ENCODE peak calls at places on chromosomes 16 and 17, in five cellular contexts. G is activated naive CD4-positive, alpha-beta T cell treated with anti-CD3 and anti-CD28 coated beads, Interleukin-2, amount 10 ng/mL, durations not matched to agents 7 days and 5 days; J is iris pigment epithelial cell; Z is AG09319; F is activated effector memory CD4-positive, alpha-beta T cell treated with anti-CD3 and anti-CD28 coated beads, Interleukin-2, amount 50 U/mL, for 16 hours. E is an unnamed sample.

GRCh38 chr16:1108299-1109252 is 12.5 kb upstream of the C1QTNF8 start:
- DNase-seq in J (no peak), Z (peak), F (no peak), G (no peak), E (no peak)

GRCh38 chr17:1043601-1044251 is 46.8 kb downstream of the TIMM22 start:
- DNase-seq in G (no peak), J (no peak), Z (no peak), F (no peak), E (no peak)

GRCh38 chr16:68776821-68777485 is 39.9 kb downstream of the CDH1 start:
- DNase-seq in Z (no peak), G (peak), J (peak), F (no peak), E (no peak)

GRCh38 chr17:44102845-44103622 is 20.4 kb downstream of the HDAC5 start:
- DNase-seq in F (no peak), G (no peak), J (no peak), Z (no peak), E (no peak)

GRCh38 chr16:677306-678190 is 2.1 kb downstream of the RHBDL1 start:
- DNase-seq in G (no peak), F (no peak), J (no peak), Z (no peak), E (no peak)

GRCh38 chr16:9793623-9794022 is 388.6 kb downstream of the GRIN2A start:
- DNase-seq in J (no peak), F (no peak), Z (no peak), G (no peak), E (no peak)

GRCh38 chr17:58391302-58391984 is 25.9 kb downstream of the RNF43 start:
- DNase-seq in F (no peak), Z (no peak), J (peak), G (no peak), E (peak)

GRCh38 chr16:69123894-69124293 is 8.5 kb downstream of the CHTF8 start:
- DNase-seq in G (peak), J (peak), F (peak), Z (peak), E (no peak)

GRCh38 chr16:85983606-85984005 is 84.6 kb downstream of the IRF8 start:
- DNase-seq in J (no peak), G (no peak), F (no peak), Z (no peak), E (no peak)

GRCh38 chr17:7592422-7593021 is 2.6 kb upstream of the SOX15 start:
- DNase-seq in Z (no peak), G (no peak), J (no peak), F (no peak), E (no peak)

GRCh38 chr16:89257757-89258465 is 40.4 kb downstream of the ZNF778 start:
- DNase-seq in J (no peak), G (no peak), F (no peak), Z (no peak), E (no peak)